ENCODE peak calls at places on chromosome 7, in seven cellular contexts. L is astrocyte, X is tibial nerve, U is PC-3, Q is right lobe of liver, H is WERI-Rb-1, S is body of pancreas. A is an unnamed sample.
A peak's percentile ranks its signal among the peaks of the same experiment; 100 is the strongest.

GRCh38 chr7:149422065-149422913 is 38.6 kb downstream of the ZNF777 start:
- DNase-seq in L (peak; percentile 36), Q (peak; percentile 76), S (peak; percentile 66), U (peak; percentile 85), X (no peak), H (peak; percentile 72), A (peak; percentile 27)

GRCh38 chr7:121741896-121742295 is 131.1 kb upstream of the PTPRZ1 start:
- DNase-seq in H (no peak), Q (no peak), L (peak; percentile 37), U (no peak), S (no peak), X (no peak), A (no peak)

GRCh38 chr7:75531359-75531821 is 39.3 kb downstream of the SPDYE5 start:
- DNase-seq in U (peak; percentile 32), X (no peak), L (no peak), Q (no peak), H (peak; percentile 71), S (no peak), A (no peak)

GRCh38 chr7:139762886-139763285 is 14.9 kb downstream of the HIPK2 start:
- DNase-seq in Q (no peak), U (no peak), S (no peak), H (no peak), L (peak; percentile 59), X (no peak), A (peak; percentile 32)

GRCh38 chr7:140334341-140335057 is 63.8 kb downstream of the SLC37A3 start:
- DNase-seq in S (no peak), Q (no peak), L (no peak), U (no peak), H (peak; percentile 44), X (no peak), A (no peak)

GRCh38 chr7:69782917-69783684 is 184.8 kb downstream of the AUTS2 start:
- DNase-seq in S (peak; percentile 35), Q (no peak), L (peak; percentile 65), U (no peak), X (peak; percentile 68), H (no peak), A (no peak)

GRCh38 chr7:137820677-137821420 is 25.9 kb downstream of the DGKI start:
- DNase-seq in X (peak; percentile 20), Q (peak; percentile 22), U (no peak), S (peak; percentile 26), H (peak; percentile 20), L (peak; percentile 85), A (peak; percentile 60)

GRCh38 chr7:4042402-4042801 is 639.7 kb upstream of the FOXK1 start:
- DNase-seq in S (no peak), L (no peak), H (peak; percentile 72), U (no peak), Q (no peak), X (no peak), A (no peak)

GRCh38 chr7:50530771-50531170 is 34.4 kb downstream of the DDC start:
- DNase-seq in S (no peak), X (no peak), Q (no peak), U (no peak), H (no peak), L (no peak), A (no peak)
- H3K27ac ChIP-seq in S (no peak overlapping the region), X (no peak overlapping the region), Q (no peak overlapping the region), U (peak overlapping the region; percentile 99), H (peak overlapping the region; percentile 88), L (no peak overlapping the region), A (no peak overlapping the region)

GRCh38 chr7:154997840-154998370 is 5.0 kb downstream of the PAXIP1 start:
- DNase-seq in U (no peak), H (no peak), L (no peak), X (no peak), S (no peak), Q (no peak), A (no peak)
- TF ChIP-seq CTCF in U (no peak), H (no peak), L (no peak), X (no peak), S (no peak), Q (no peak), A (no peak)

GRCh38 chr7:16365177-16365576 is 56.2 kb downstream of the CRPPA start:
- DNase-seq in S (no peak), L (no peak), X (no peak), U (no peak), H (no peak), Q (no peak), A (no peak)
- H3K27ac ChIP-seq in S (no peak overlapping the region), L (no peak overlapping the region), X (no peak overlapping the region), U (no peak overlapping the region), H (no peak overlapping the region), Q (no peak overlapping the region), A (no peak overlapping the region)

GRCh38 chr7:34928052-34928451 is 109.2 kb downstream of the DPY19L1 start:
- DNase-seq in H (peak; percentile 84), L (no peak), Q (peak; percentile 22), X (peak; percentile 5), U (peak; percentile 53), S (peak; percentile 34), A (peak; percentile 33)
- TF ChIP-seq CTCF in H (peak; percentile 83), L (peak; percentile 38), Q (peak; percentile 35), X (peak; percentile 27), U (peak; percentile 72), S (peak; percentile 24), A (peak; percentile 79)

GRCh38 chr7:101216001-101216859 is 1.2 kb downstream of the PLOD3 start:
- DNase-seq in X (peak; percentile 17), H (no peak), S (no peak), L (no peak), U (peak; percentile 11), Q (no peak), A (peak; percentile 9)
- H3K27ac ChIP-seq in X (peak overlapping the region; percentile 94), H (peak overlapping the region; percentile 85), S (no peak overlapping the region), L (peak overlapping the region; percentile 86), U (no peak overlapping the region), Q (peak overlapping the region; percentile 90), A (no peak overlapping the region)

GRCh38 chr7:80922254-80923049 is 3.6 kb upstream of the SEMA3C start:
- DNase-seq in S (peak; percentile 27), Q (no peak), U (peak; percentile 86), L (no peak), H (no peak), X (no peak), A (no peak)

GRCh38 chr7:80921130-80921529 is 2.3 kb upstream of the SEMA3C start:
- DNase-seq in L (peak; percentile 44), Q (no peak), H (no peak), U (peak; percentile 93), S (no peak), X (no peak), A (no peak)

GRCh38 chr7:80916770-80917681 is 1.8 kb downstream of the SEMA3C start:
- DNase-seq in S (no peak), H (no peak), U (peak; percentile 94), X (no peak), Q (no peak), L (peak; percentile 91), A (peak; percentile 77)

GRCh38 chr7:80918406-80918805 is 445 bp downstream of the SEMA3C start:
- DNase-seq in Q (no peak), U (peak; percentile 32), H (no peak), X (no peak), S (no peak), L (no peak), A (no peak)

DNA sequence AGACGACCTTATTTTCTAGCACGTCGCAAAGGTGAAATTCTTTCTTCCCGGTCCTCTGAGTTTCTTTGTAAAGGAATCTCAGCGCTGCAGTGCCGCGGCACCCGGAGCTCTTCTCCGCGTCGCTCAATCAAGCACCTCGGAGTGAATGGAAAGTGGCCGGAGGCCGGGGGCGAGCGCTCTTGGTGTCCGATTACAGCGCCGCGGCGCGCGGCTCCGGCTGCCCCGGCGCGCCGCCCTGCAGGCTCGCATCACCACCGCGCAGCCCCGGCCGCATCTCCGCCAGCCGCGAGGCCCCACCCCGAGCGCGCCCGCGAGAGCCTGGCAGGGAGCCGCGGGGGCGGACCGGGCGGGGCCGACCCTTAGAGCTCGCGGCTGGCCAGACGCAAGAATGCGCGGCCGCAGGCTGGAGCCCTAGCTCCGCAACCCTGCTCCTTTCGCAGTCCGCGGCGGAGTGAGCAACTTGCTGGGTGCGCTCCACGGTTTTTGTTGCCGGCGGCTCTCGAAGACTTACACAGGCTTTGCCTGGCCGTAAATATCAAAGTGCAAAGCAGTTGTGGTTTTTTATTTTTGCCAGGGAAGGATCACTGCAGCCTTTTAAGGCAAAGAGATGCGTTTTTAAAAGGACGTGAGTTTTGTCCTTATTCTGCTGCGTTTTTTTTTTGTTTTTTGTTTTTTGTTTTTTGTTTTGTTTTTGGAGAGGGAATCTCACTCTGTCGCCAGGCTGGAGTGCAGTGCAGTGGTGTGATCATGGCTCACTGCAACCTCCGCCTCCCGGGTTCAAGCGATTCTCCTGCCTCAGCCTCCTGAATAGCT is at the start of gene SEMA3C:
- DNase-seq in U (peak; percentile 95), Q (peak; percentile 87), S (peak; percentile 84), X (peak; percentile 78), L (peak; percentile 94), H (peak; percentile 84), A (peak; percentile 90)
- TF ChIP-seq CTCF in U (no peak), Q (peak; percentile 12), S (peak; percentile 8), X (no peak), L (no peak), H (no peak), A (no peak)

DNA sequence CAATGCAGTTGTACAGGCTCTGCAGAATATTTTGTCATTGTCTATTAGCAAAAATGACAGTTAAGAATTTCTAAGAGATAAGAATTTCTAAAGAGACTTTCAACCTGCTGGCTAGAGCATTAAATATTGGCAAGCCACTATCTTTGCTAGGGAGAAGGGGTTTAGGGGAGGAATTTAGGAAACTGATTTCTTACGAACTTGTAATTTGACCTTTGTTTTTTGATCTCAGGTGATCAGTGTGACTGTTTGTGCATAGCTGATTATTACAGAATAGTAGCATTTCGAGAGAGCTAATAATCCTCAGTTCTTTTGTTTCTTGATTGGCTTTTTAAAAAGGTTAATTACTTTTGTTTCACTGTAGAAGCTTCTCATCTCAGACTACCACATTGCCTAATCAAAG is 68.1 kb downstream of the ST7 start:
- DNase-seq in S (no peak), H (no peak), L (no peak), Q (no peak), X (no peak), U (no peak), A (no peak)
- H3K27ac ChIP-seq in S (no peak overlapping the region), H (no peak overlapping the region), L (peak overlapping the region; percentile 74), Q (no peak overlapping the region), X (no peak overlapping the region), U (no peak overlapping the region), A (peak overlapping the region; percentile 1)

DNA sequence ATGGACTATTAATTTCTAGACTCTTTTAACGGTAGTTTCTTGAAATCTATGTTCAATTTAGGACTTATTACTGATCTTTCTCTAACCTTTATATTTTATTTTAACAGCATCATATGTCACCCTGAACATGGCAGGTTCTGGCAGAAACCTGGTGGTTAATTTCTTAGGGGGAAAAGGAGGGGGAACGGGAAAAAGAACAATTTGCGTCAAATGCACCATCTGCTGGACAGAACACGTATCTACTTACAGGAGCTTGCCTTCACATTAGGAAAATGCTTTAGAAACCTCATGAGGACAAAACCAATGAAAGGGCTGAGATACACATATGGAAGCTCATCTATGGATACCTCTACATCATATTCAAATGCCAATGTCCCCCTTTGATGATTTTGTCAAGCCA is 171.3 kb downstream of the GRM3 start:
- DNase-seq in L (no peak), U (peak; percentile 38), S (no peak), X (no peak), H (peak; percentile 31), Q (no peak), A (no peak)
- TF ChIP-seq CTCF in L (peak; percentile 24), U (peak; percentile 67), S (peak; percentile 22), X (no peak), H (peak; percentile 67), Q (peak; percentile 45), A (peak; percentile 28)

A was measured in brain microvascular endothelial cell.